ENCODE peak calls at places on chromosomes 11 and 22, in four cellular contexts. V is GM12878, U is SK-N-SH, T is K562. Y is an unnamed sample.

GRCh38 chr11:6653656-6654055 is 2.0 kb downstream of the DCHS1 start:
- DNase-seq in V (no peak), U (no peak), T (no peak), Y (no peak)

GRCh38 chr22:39900306-39901227 is at the start of gene GRAP2:
- DNase-seq in V (peak; percentile 94), U (no peak), T (no peak), Y (no peak)

GRCh38 chr11:14413307-14414072 is 54.5 kb upstream of the RRAS2 start:
- DNase-seq in V (no peak), U (no peak), T (peak; percentile 50), Y (peak; percentile 64)

GRCh38 chr11:117443269-117444186 is 115.9 kb downstream of the CEP164 start:
- DNase-seq in V (no peak), U (peak; percentile 92), T (peak; percentile 66), Y (peak; percentile 84)

GRCh38 chr22:24503137-24503850 is 8.2 kb downstream of the UPB1 start:
- DNase-seq in V (peak; percentile 85), U (peak; percentile 73), T (peak; percentile 63), Y (peak; percentile 78)

GRCh38 chr11:122141757-122142156 is 25.7 kb upstream of the BLID start:
- DNase-seq in V (no peak), U (no peak), T (no peak), Y (no peak)

GRCh38 chr22:30086496-30086895 is 6.2 kb downstream of the HORMAD2 start:
- DNase-seq in V (no peak), U (no peak), T (no peak), Y (no peak)

GRCh38 chr11:2902784-2903671 is 17.5 kb upstream of the CDKN1C start:
- DNase-seq in V (no peak), U (no peak), T (no peak), Y (no peak)

GRCh38 chr22:35643991-35644390 is 4.3 kb upstream of the APOL6 start:
- DNase-seq in V (no peak), U (no peak), T (no peak), Y (no peak)

GRCh38 chr22:50739279-50739691 is 1.3 kb downstream of the ACR start:
- DNase-seq in V (no peak), U (no peak), T (no peak), Y (peak; percentile 10)
- TF ChIP-seq USF1 in V (no peak), U (no peak), T (no peak), Y (no peak)

DNA sequence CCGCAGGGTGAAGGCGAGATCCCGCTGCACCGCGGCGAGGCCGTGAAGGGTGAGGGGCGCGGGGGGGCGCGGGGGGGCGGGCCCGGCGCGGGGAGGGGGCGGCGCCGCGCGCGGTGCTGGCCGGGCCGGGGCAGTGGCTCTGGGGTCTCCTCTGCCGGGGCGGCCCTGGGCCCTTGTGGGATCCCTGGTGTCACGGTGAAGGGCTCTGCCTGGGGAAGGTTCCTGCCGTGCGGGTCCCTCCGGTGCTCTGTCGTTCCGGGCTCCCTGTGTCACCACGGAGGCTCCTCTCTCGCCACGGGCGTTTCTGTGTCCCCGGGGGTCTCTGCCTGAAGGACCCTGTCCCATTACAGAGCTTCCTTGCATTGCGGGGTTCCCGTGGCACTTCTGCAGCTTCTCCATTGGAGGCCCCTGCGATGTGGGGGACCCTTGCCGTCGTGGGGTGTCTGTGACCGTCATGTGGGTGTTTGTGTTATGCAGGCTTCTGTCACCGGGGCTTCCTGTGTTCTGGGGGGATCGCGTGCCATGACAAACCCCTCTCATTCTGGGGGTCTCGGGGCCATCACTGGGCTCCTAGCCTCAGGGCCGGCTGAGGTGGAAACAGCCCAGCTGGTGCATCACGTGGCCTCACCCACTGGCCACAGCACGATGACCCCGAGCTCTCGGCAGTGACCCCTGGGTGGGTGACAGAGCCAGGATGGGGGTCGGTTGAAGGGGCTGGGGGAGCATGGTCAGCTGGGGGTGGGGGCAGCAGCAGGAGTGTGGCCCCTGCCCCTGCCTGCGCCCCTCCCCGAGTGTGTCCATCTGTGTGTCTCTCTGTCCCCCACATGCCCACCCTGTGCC is 25.3 kb downstream of the SHANK3 start:
- DNase-seq in V (no peak), U (peak; percentile 76), T (no peak), Y (peak; percentile 13)
- TF ChIP-seq USF1 in V (no peak), U (no peak), T (no peak), Y (peak; percentile 18)

GRCh38 chr11:33018005-33018404 is 2.3 kb downstream of the DEPDC7 start:
- DNase-seq in V (no peak), U (no peak), T (no peak), Y (no peak)

GRCh38 chr11:33015621-33016551 is at the start of gene DEPDC7:
- DNase-seq in V (no peak), U (peak; percentile 95), T (peak; percentile 92), Y (peak; percentile 94)

GRCh38 chr11:33018840-33019239 is 3.2 kb downstream of the DEPDC7 start:
- DNase-seq in V (no peak), U (no peak), T (no peak), Y (no peak)

GRCh38 chr11:33017478-33017877 is 1.8 kb downstream of the DEPDC7 start:
- DNase-seq in V (no peak), U (no peak), T (no peak), Y (no peak)

GRCh38 chr11:33016654-33017053 is 976 bp downstream of the DEPDC7 start:
- DNase-seq in V (no peak), U (no peak), T (no peak), Y (no peak)
- TF ChIP-seq USF1 in V (no peak), U (no peak), T (no peak), Y (no peak)

GRCh38 chr11:110186867-110187266 is 93.7 kb downstream of the ZC3H12C start:
- DNase-seq in V (no peak), U (no peak), T (no peak), Y (no peak)
- TF ChIP-seq USF1 in V (no peak), U (no peak), T (no peak), Y (no peak)

GRCh38 chr22:46594947-46595298 is 25.3 kb upstream of the GRAMD4 start:
- DNase-seq in V (no peak), U (no peak), T (no peak), Y (no peak)

GRCh38 chr22:46596032-46596441 is 24.1 kb upstream of the GRAMD4 start:
- DNase-seq in V (no peak), U (peak; percentile 97), T (no peak), Y (no peak)

GRCh38 chr22:46598224-46598623 is 22.0 kb upstream of the GRAMD4 start:
- DNase-seq in V (no peak), U (no peak), T (no peak), Y (no peak)

GRCh38 chr22:46595545-46595944 is 24.6 kb upstream of the GRAMD4 start:
- DNase-seq in V (no peak), U (no peak), T (no peak), Y (no peak)

DNA sequence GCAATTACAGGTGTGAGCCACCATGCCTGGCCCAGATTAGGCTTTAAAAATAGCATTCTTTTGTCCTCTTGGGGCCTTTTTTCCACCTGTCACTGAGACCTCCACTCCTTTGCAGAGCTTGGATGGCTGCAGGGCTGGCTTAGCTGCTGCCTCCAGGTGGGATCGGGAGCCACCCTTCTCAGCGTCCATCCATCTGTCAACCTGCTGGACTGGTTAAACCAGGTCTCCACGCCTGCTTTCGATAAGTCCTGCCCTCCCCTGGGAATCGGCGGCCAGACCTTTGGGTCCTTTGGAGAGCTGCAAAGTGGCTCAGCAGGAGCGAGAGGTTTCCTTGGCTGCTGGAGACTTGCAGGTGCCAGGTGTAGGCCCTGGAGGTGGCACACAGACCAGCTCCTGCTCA is 23.4 kb upstream of the GRAMD4 start:
- DNase-seq in V (no peak), U (no peak), T (no peak), Y (peak; percentile 49)
- TF ChIP-seq USF1 in V (no peak), U (no peak), T (no peak), Y (no peak)

DNA sequence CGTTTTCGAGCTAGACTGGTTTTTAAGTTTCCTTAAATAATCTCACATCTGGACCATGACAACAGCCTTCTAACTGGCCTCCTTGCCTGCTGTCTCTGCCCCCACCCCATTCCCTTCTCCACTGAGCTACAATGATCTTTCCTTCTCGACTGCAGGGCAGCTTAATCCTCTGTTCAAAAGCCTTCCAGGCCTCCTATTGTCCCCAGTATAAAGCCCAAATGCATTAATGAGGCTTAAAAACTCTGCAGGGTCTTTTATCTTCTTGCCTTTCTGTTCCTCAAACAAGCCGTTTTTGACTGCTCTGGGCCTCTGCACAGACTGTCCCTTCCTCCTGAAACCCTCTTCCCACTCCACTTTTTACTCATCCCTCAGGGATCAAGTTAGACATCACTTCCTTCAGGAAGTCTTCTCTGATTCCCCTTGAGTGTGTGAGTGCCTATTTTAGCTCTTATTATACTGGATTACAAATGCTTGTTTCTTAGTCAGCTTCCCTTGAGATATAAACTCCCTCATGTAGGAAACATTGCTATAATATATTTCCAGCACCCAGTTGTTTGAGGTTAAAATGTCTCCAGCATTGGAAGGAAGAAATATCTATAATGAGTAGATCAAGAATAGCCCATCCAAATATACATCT is 23.6 kb upstream of the PAMR1 start:
- DNase-seq in V (no peak), U (no peak), T (no peak), Y (no peak)
- TF ChIP-seq USF1 in V (no peak), U (no peak), T (no peak), Y (no peak)